ENCODE peak calls at places on chromosome 13, in four cellular contexts. G is HL-60, O is K562, S is GM12878. F is an unnamed sample.

GRCh38 chr13:86882107-86882506 is 789.1 kb upstream of the SLITRK5 start:
- DNase-seq in G (no peak), O (no peak), S (no peak), F (no peak)

GRCh38 chr13:105762096-105762495 is 773.4 kb downstream of the EFNB2 start:
- DNase-seq in G (no peak), O (no peak), S (no peak), F (no peak)

GRCh38 chr13:103539265-103539664 is 473.0 kb upstream of the SLC10A2 start:
- DNase-seq in G (no peak), O (no peak), S (no peak), F (no peak)

GRCh38 chr13:76226941-76227340 is 590.8 kb downstream of the LMO7 start:
- DNase-seq in G (no peak), O (no peak), S (no peak), F (no peak)

GRCh38 chr13:106003651-106004050 is 531.8 kb downstream of the EFNB2 start:
- DNase-seq in G (no peak), O (no peak), S (no peak), F (no peak)

GRCh38 chr13:40191186-40191980 is 475.1 kb downstream of the FOXO1 start:
- DNase-seq in G (no peak), O (no peak), S (no peak), F (no peak)

GRCh38 chr13:51211910-51212309 is 10.3 kb upstream of the FAM124A start:
- DNase-seq in G (no peak), O (no peak), S (no peak), F (no peak)

GRCh38 chr13:94342436-94343242 is 136.8 kb downstream of the DCT start:
- DNase-seq in G (no peak), O (no peak), S (no peak), F (no peak)

GRCh38 chr13:34076943-34077703 is 259.2 kb downstream of the RFC3 start:
- DNase-seq in G (no peak), O (no peak), S (no peak), F (no peak)

DNA sequence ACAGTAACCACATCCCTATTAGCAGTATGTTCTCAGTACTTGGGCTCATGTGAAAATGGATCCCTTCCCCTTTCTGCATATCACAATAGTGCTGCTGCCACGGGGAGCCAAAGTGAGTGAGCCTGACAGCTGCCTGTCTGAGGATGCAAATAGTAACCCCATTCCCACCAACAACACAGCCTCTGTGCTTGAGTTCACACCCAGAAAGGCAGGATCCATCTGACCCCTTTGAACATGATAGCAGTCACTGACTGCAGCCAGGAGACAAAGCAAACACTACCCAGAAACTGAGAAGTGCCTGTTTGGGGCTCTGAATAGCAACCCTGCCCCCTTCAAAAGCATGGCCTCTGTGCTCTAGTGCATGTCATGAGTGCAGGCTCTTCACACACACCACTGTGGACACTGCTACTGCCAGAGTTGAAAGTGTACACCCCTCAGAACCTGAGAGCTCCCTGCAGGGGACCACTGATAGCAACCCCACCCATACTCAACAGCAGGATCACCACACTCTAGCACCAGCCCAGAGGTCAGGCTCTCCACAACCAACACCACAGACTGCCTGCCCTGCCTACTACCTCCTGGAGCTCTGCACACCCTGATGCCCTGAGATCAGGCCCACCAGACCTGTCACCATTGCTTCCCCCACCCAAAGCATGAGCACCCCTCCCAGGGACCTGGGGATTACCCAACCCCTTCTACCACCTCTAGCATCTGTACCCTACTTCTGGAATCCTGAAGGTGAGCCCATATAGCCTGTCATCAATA is 1563.5 kb upstream of the PRR20A start:
- DNase-seq in G (no peak), O (no peak), S (no peak), F (no peak)
- TF ChIP-seq POLR2AphosphoS5 in G (no peak), O (no peak), S (no peak), F (no peak)

GRCh38 chr13:52968074-52968700 is 60.4 kb upstream of the OLFM4 start:
- DNase-seq in G (peak), O (peak), S (peak), F (peak)
- TF ChIP-seq SPI1 in G (no peak), O (no peak), S (no peak), F (no peak)

GRCh38 chr13:20902438-20903163 is at the start of gene XPO4:
- DNase-seq in G (peak), O (peak), S (no peak), F (peak)
- TF ChIP-seq POLR2AphosphoS5 in G (peak), O (peak), S (peak), F (peak)

GRCh38 chr13:111183087-111183645 is 68.1 kb downstream of the ARHGEF7 start:
- DNase-seq in G (no peak), O (no peak), S (no peak), F (no peak)
- TF ChIP-seq SPI1 in G (no peak), O (no peak), S (no peak), F (no peak)

GRCh38 chr13:112725346-112726017 is 35.6 kb downstream of the ATP11A start:
- DNase-seq in G (peak), O (no peak), S (peak), F (peak)
- TF ChIP-seq POLR2AphosphoS5 in G (peak), O (no peak), S (no peak), F (no peak)

F was measured in GM12891.